ENCODE peak calls at places on chromosomes 13 and 19, in six cellular contexts. B is pancreas; H is AG04450; Y is brain microvascular endothelial cell; V is uterus; Z is CD8-positive, alpha-beta T cell. F is an unnamed sample.

GRCh38 chr13:46469064-46469463 is 82.0 kb upstream of the RUBCNL start:
- DNase-seq in B (no peak), H (no peak), Y (no peak), V (no peak), Z (no peak), F (peak)

GRCh38 chr19:33241530-33242101 is 16.0 kb upstream of the SLC7A10 start:
- DNase-seq in B (peak), H (no peak), Y (no peak), V (peak), Z (peak), F (no peak)

GRCh38 chr13:20136781-20137703 is 23.8 kb downstream of the GJA3 start:
- DNase-seq in B (peak), H (no peak), Y (no peak), V (no peak), Z (peak), F (no peak)

GRCh38 chr13:48123827-48124226 is 28.9 kb upstream of the MED4 start:
- DNase-seq in B (no peak), H (no peak), Y (no peak), V (peak), Z (no peak), F (no peak)

GRCh38 chr19:35963514-35963913 is 27.3 kb downstream of the LRFN3 start:
- DNase-seq in B (peak), H (peak), Y (peak), V (no peak), Z (peak), F (peak)

GRCh38 chr13:111475488-111475887 is 155.0 kb downstream of the TEX29 start:
- DNase-seq in B (no peak), H (no peak), Y (no peak), V (no peak), Z (no peak), F (no peak)

GRCh38 chr13:25945596-25945995 is 106.2 kb downstream of the SHISA2 start:
- DNase-seq in B (no peak), H (no peak), Y (peak), V (no peak), Z (no peak), F (no peak)

GRCh38 chr13:33524086-33524485 is 238.5 kb upstream of the STARD13 start:
- DNase-seq in B (no peak), H (peak), Y (peak), V (no peak), Z (no peak), F (no peak)

GRCh38 chr19:47633996-47634395 is 25.1 kb downstream of the BICRA start:
- DNase-seq in B (no peak), H (no peak), Y (no peak), V (no peak), Z (no peak), F (no peak)

GRCh38 chr13:23707674-23708073 is 137.5 kb downstream of the TNFRSF19 start:
- DNase-seq in B (no peak), H (no peak), Y (peak), V (no peak), Z (no peak), F (no peak)

GRCh38 chr13:70339738-70340137 is 231.5 kb upstream of the KLHL1 start:
- DNase-seq in B (no peak), H (no peak), Y (peak), V (no peak), Z (no peak), F (no peak)

DNA sequence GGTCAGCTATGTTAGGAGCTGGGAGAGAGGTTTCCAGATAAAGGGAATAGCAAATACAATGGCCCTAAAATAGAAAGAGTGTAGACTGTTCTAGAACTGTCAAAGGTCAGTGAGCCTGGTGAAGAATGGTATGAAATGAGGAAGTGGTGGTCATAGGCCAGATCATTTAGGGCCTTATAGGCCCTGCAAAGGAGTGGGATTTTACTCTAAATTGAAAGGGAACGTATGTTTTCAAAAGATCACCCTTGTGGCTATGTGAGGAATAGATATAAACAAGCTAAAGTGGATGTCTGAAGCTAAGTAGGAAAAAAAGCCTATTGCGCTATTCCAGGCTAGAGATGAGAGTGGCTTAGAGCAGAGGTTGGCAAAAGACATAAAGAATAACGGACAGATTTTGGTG is 70.7 kb upstream of the TDRD3 start:
- DNase-seq in B (no peak), H (no peak), Y (no peak), V (no peak), Z (no peak), F (no peak)
- TF ChIP-seq CTCF in B (no peak), H (no peak), Y (no peak), V (no peak), Z (no peak), F (no peak)

GRCh38 chr19:3785938-3786824 is at the start of gene MATK:
- DNase-seq in B (no peak), H (no peak), Y (no peak), V (no peak), Z (peak), F (no peak)
- H3K4me3 ChIP-seq in B (peak), H (no peak), Y (no peak), V (no peak), Z (peak), F (no peak)

GRCh38 chr19:37716140-37716539 is 3.4 kb downstream of the ZNF607 start:
- DNase-seq in B (no peak), H (no peak), Y (no peak), V (no peak), Z (no peak), F (no peak)

GRCh38 chr19:37718357-37718756 is 1.2 kb downstream of the ZNF607 start:
- DNase-seq in B (no peak), H (no peak), Y (no peak), V (no peak), Z (no peak), F (no peak)

GRCh38 chr19:37719111-37719926 is at the start of gene ZNF607:
- DNase-seq in B (peak), H (peak), Y (peak), V (peak), Z (peak), F (peak)

GRCh38 chr19:37725181-37725580 is 5.6 kb upstream of the ZNF607 start:
- DNase-seq in B (no peak), H (no peak), Y (no peak), V (no peak), Z (no peak), F (no peak)

DNA sequence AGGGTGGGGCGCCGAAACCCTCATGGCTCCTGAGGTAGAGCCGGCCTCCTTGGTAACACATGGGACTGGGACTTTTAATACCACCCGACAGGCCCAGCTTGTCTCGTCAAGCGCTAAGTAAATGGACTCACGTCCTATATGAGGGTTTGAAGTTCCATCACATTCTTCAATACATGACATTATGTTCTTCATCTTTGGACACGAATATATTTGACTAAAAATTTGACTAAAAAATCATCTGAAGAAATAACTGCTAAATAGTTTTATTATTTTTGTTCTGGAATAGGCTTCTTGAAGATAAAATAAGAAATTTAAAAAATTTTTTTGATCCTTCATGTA is 335 bp upstream of the ZNF607 start:
- DNase-seq in B (no peak), H (no peak), Y (no peak), V (no peak), Z (no peak), F (no peak)
- TF ChIP-seq CTCF in B (no peak), H (no peak), Y (no peak), V (no peak), Z (no peak), F (no peak)

DNA sequence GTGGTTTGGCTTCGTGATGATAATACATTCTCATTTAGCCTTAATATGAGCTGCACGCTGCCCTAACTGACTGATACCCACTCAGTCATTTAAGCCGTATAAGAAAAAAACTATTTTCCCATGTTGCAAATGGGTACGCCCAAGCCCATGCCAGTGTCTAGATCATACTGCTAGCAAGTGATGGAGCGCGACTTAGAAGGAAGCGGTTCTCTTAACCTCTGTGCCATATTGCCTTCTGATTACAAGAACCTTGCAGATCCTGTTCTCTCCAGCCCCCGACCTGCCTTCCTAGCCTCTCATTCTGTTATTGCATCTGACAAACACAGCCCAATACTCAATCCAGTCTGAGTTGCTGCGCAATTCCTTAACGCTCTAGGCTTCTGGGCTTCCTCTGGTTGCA is 603 bp downstream of the GPALPP1 start:
- DNase-seq in B (no peak), H (no peak), Y (no peak), V (no peak), Z (peak), F (no peak)
- H3K4me3 ChIP-seq in B (peak), H (peak), Y (peak), V (peak), Z (peak), F (peak)

GRCh38 chr19:7238091-7238490 is 56.1 kb downstream of the INSR start:
- DNase-seq in B (no peak), H (no peak), Y (no peak), V (no peak), Z (no peak), F (no peak)

GRCh38 chr19:7247160-7247559 is 47.1 kb downstream of the INSR start:
- DNase-seq in B (no peak), H (no peak), Y (no peak), V (no peak), Z (no peak), F (no peak)

GRCh38 chr19:7246601-7247000 is 47.6 kb downstream of the INSR start:
- DNase-seq in B (no peak), H (no peak), Y (no peak), V (no peak), Z (no peak), F (no peak)

GRCh38 chr19:7242601-7243258 is 51.5 kb downstream of the INSR start:
- DNase-seq in B (no peak), H (no peak), Y (peak), V (peak), Z (no peak), F (no peak)
- TF ChIP-seq CTCF in B (no peak), H (no peak), Y (no peak), V (no peak), Z (no peak), F (no peak)